ENCODE peak calls at places on chromosome 9, in eight cellular contexts. T is SK-MEL-5, G is HepG2, I is EL, J is SW480, E is Right ventricle myocardium superior, R is AG04450, V is mucosa of gallbladder. A is an unnamed sample.
A peak's percentile ranks its signal among the peaks of the same experiment; 100 is the strongest.

GRCh38 chr9:129436751-129437625 is 183.9 kb downstream of the C9orf50 start:
- DNase-seq in T (no peak), G (no peak), I (peak; percentile 47), J (peak; percentile 36), E (peak; percentile 82), R (no peak), V (peak; percentile 54), A (no peak)

GRCh38 chr9:22395585-22396205 is 50.9 kb upstream of the DMRTA1 start:
- DNase-seq in T (no peak), G (peak; percentile 18), I (peak; percentile 81), J (peak; percentile 6), E (no peak), R (no peak), V (no peak), A (peak; percentile 48)

GRCh38 chr9:7143801-7144200 is 386.0 kb downstream of the KDM4C start:
- DNase-seq in T (no peak), G (no peak), I (no peak), J (no peak), E (no peak), R (no peak), V (no peak), A (no peak)

GRCh38 chr9:125189361-125190289 is at the start of gene PPP6C:
- DNase-seq in T (peak; percentile 95), G (peak; percentile 91), I (peak; percentile 95), J (peak; percentile 95), E (peak; percentile 99), R (peak; percentile 93), V (peak; percentile 97), A (peak; percentile 89)

GRCh38 chr9:129419382-129419899 is 201.5 kb downstream of the C9orf50 start:
- DNase-seq in T (peak; percentile 26), G (no peak), I (no peak), J (no peak), E (no peak), R (no peak), V (no peak), A (no peak)

GRCh38 chr9:37030591-37030939 is 3.5 kb downstream of the PAX5 start:
- DNase-seq in T (no peak), G (no peak), I (no peak), J (no peak), E (no peak), R (no peak), V (no peak), A (no peak)

GRCh38 chr9:124242331-124243194 is 15.2 kb upstream of the NEK6 start:
- DNase-seq in T (no peak), G (no peak), I (peak; percentile 65), J (no peak), E (peak; percentile 52), R (no peak), V (no peak), A (no peak)

GRCh38 chr9:18124760-18125159 is 349.2 kb upstream of the ADAMTSL1 start:
- DNase-seq in T (no peak), G (no peak), I (peak; percentile 41), J (no peak), E (no peak), R (no peak), V (no peak), A (no peak)

GRCh38 chr9:115022760-115023434 is 92.5 kb upstream of the TNFSF8 start:
- DNase-seq in T (no peak), G (no peak), I (peak; percentile 100), J (no peak), E (no peak), R (peak; percentile 76), V (no peak), A (no peak)

GRCh38 chr9:94097788-94098413 is 13.6 kb downstream of the PTPDC1 start:
- DNase-seq in T (no peak), G (no peak), I (peak; percentile 95), J (no peak), E (no peak), R (peak; percentile 82), V (no peak), A (peak; percentile 87)

GRCh38 chr9:90107021-90107771 is 502.4 kb downstream of the GADD45G start:
- DNase-seq in T (no peak), G (no peak), I (no peak), J (peak; percentile 73), E (peak; percentile 57), R (no peak), V (peak; percentile 72), A (peak; percentile 44)

GRCh38 chr9:32577316-32577715 is 4.4 kb upstream of the NDUFB6 start:
- DNase-seq in T (no peak), G (no peak), I (no peak), J (no peak), E (no peak), R (no peak), V (no peak), A (no peak)

GRCh38 chr9:107733530-107733907 is 243.9 kb upstream of the KLF4 start:
- DNase-seq in T (peak; percentile 57), G (no peak), I (peak; percentile 62), J (no peak), E (peak; percentile 80), R (no peak), V (no peak), A (no peak)

GRCh38 chr9:98654247-98654646 is 54.5 kb downstream of the GABBR2 start:
- DNase-seq in T (no peak), G (no peak), I (peak; percentile 93), J (no peak), E (no peak), R (no peak), V (no peak), A (peak; percentile 20)

GRCh38 chr9:91285729-91286353 is 75.9 kb downstream of the AUH start:
- DNase-seq in T (peak; percentile 56), G (no peak), I (no peak), J (no peak), E (no peak), R (no peak), V (no peak), A (no peak)

GRCh38 chr9:101117091-101117490 is 88.6 kb downstream of the PLPPR1 start:
- DNase-seq in T (no peak), G (no peak), I (no peak), J (no peak), E (no peak), R (no peak), V (no peak), A (peak; percentile 4)

GRCh38 chr9:7186175-7186574 is 428.4 kb downstream of the KDM4C start:
- DNase-seq in T (peak; percentile 47), G (peak; percentile 16), I (peak; percentile 20), J (no peak), E (no peak), R (no peak), V (no peak), A (no peak)

GRCh38 chr9:94999832-95000231 is 273.3 kb downstream of the AOPEP start:
- DNase-seq in T (no peak), G (no peak), I (no peak), J (no peak), E (no peak), R (no peak), V (no peak), A (no peak)

GRCh38 chr9:137611623-137612609 is 6.4 kb downstream of the ARRDC1 start:
- DNase-seq in T (no peak), G (peak; percentile 47), I (peak; percentile 91), J (peak; percentile 98), E (no peak), R (peak; percentile 29), V (peak; percentile 94), A (peak; percentile 97)

GRCh38 chr9:103361906-103362305 is 366.8 kb downstream of the CYLC2 start:
- DNase-seq in T (no peak), G (no peak), I (no peak), J (no peak), E (no peak), R (no peak), V (no peak), A (peak; percentile 50)